ENCODE peak calls at places on chromosome 19, in four cellular contexts. S is cardiac muscle cell, K is fibroblast of the aortic adventitia, R is AG09319. F is an unnamed sample.

GRCh38 chr19:10701955-10702307 is 692 bp downstream of the QTRT1 start:
- DNase-seq in S (no peak), K (no peak), R (no peak), F (no peak)

GRCh38 chr19:2543463-2544442 is 67.8 kb downstream of the GADD45B start:
- DNase-seq in S (peak; percentile 99), K (peak; percentile 96), R (peak; percentile 94), F (peak; percentile 92)

GRCh38 chr19:18543814-18544475 is 572 bp upstream of the FKBP8 start:
- DNase-seq in S (peak; percentile 72), K (peak; percentile 54), R (no peak), F (peak; percentile 34)

GRCh38 chr19:18662972-18663732 is 20.3 kb upstream of the CRTC1 start:
- DNase-seq in S (no peak), K (no peak), R (no peak), F (no peak)

GRCh38 chr19:8517551-8518442 is 3.8 kb upstream of the ZNF414 start:
- DNase-seq in S (peak; percentile 82), K (peak; percentile 61), R (peak; percentile 29), F (peak; percentile 9)

GRCh38 chr19:3038214-3038613 is 9.1 kb upstream of the TLE2 start:
- DNase-seq in S (no peak), K (no peak), R (no peak), F (no peak)

GRCh38 chr19:16921766-16922591 is 33.2 kb downstream of the F2RL3 start:
- DNase-seq in S (no peak), K (no peak), R (no peak), F (no peak)

GRCh38 chr19:17739121-17739875 is 12.0 kb upstream of the FCHO1 start:
- DNase-seq in S (peak; percentile 53), K (no peak), R (no peak), F (no peak)

GRCh38 chr19:11832253-11832912 is 16.1 kb upstream of the ZNF439 start:
- DNase-seq in S (no peak), K (no peak), R (no peak), F (no peak)

GRCh38 chr19:2391118-2391725 is 31.2 kb downstream of the TMPRSS9 start:
- DNase-seq in S (peak; percentile 84), K (peak; percentile 82), R (peak; percentile 37), F (peak; percentile 68)

GRCh38 chr19:38687837-38688378 is 40.5 kb downstream of the ACTN4 start:
- DNase-seq in S (no peak), K (no peak), R (no peak), F (no peak)

GRCh38 chr19:44303976-44304568 is 753 bp downstream of the ZNF235 start:
- DNase-seq in S (no peak), K (no peak), R (peak; percentile 4), F (no peak)

GRCh38 chr19:18122860-18123795 is 25.6 kb downstream of the MAST3 start:
- DNase-seq in S (no peak), K (no peak), R (no peak), F (no peak)

GRCh38 chr19:50644315-50644915 is 4.7 kb upstream of the SYT3 start:
- DNase-seq in S (no peak), K (no peak), R (no peak), F (no peak)

GRCh38 chr19:39160523-39160861 is 34.9 kb downstream of the PAK4 start:
- DNase-seq in S (peak; percentile 84), K (peak; percentile 85), R (peak; percentile 16), F (no peak)